ENCODE peak calls at places on chromosomes 16 and 17, in six cellular contexts. L is right atrium auricular region; D is mucosa of descending colon; O is neural progenitor cell; I is neuronal stem cell; W is effector memory CD4-positive, alpha-beta T cell. N is an unnamed sample.

GRCh38 chr16:8677481-8677880 is 3.1 kb downstream of the ABAT start:
- DNase-seq in D (no peak), I (no peak), O (no peak), W (no peak), L (no peak), N (no peak)

GRCh38 chr16:85894266-85894665 is 4.7 kb upstream of the IRF8 start:
- DNase-seq in I (no peak), D (peak; percentile 71), L (peak; percentile 36), W (no peak), O (no peak), N (no peak)

GRCh38 chr17:62807812-62808575 is at the start of gene MARCHF10:
- DNase-seq in I (peak; percentile 60), L (peak; percentile 30), W (no peak), O (peak; percentile 79), D (peak; percentile 40), N (peak; percentile 69)

GRCh38 chr16:67001726-67002125 is 13.3 kb downstream of the CES4A start:
- DNase-seq in L (no peak), I (no peak), W (no peak), D (no peak), O (no peak), N (no peak)

GRCh38 chr17:12982224-12982623 is 35.6 kb downstream of the ELAC2 start:
- DNase-seq in L (no peak), O (no peak), W (no peak), D (no peak), I (no peak), N (no peak)

GRCh38 chr16:50699345-50700159 is 6.1 kb downstream of the NOD2 start:
- DNase-seq in L (no peak), I (no peak), D (no peak), O (no peak), W (peak; percentile 54), N (no peak)

GRCh38 chr16:10870137-10870776 is 6.7 kb upstream of the CIITA start:
- DNase-seq in I (no peak), D (no peak), O (no peak), L (no peak), W (no peak), N (no peak)

GRCh38 chr16:54027126-54027922 is 259.3 kb downstream of the IRX3 start:
- DNase-seq in W (no peak), L (no peak), O (no peak), I (no peak), D (no peak), N (no peak)

GRCh38 chr17:7929158-7930029 is at the start of gene KCNAB3:
- DNase-seq in O (peak; percentile 95), L (no peak), I (peak; percentile 69), D (peak; percentile 52), W (peak; percentile 53), N (peak; percentile 82)

GRCh38 chr16:27458196-27458728 is 56.3 kb downstream of the IL21R start:
- DNase-seq in W (no peak), D (no peak), L (no peak), O (no peak), I (no peak), N (no peak)

GRCh38 chr17:63998050-63998720 is at the start of gene PRR29:
- DNase-seq in I (peak; percentile 79), O (peak; percentile 96), W (peak; percentile 63), L (no peak), D (peak; percentile 75), N (peak; percentile 93)

GRCh38 chr16:16093625-16094332 is 129.5 kb downstream of the ABCC6 start:
- DNase-seq in L (no peak), D (no peak), W (no peak), I (no peak), O (no peak), N (no peak)

GRCh38 chr16:3578610-3579551 is 1.7 kb upstream of the NLRC3 start:
- DNase-seq in O (no peak), D (peak; percentile 64), I (peak; percentile 27), W (no peak), L (no peak), N (no peak)

GRCh38 chr16:11414815-11415775 is 69.8 kb downstream of the RMI2 start:
- DNase-seq in L (no peak), D (no peak), W (no peak), I (no peak), O (peak; percentile 52), N (no peak)

GRCh38 chr17:7191571-7192270 is 12.6 kb upstream of the ASGR1 start:
- DNase-seq in L (no peak), O (peak; percentile 86), W (no peak), I (peak; percentile 73), D (no peak), N (peak; percentile 66)

GRCh38 chr16:74184839-74185238 is 111.8 kb upstream of the PSMD7 start:
- DNase-seq in I (no peak), O (no peak), L (no peak), W (no peak), D (no peak), N (no peak)

GRCh38 chr16:58109330-58109729 is 19.9 kb downstream of the CFAP20 start:
- DNase-seq in W (no peak), L (no peak), O (no peak), I (no peak), D (no peak), N (no peak)

GRCh38 chr17:29958947-29959657 is 17.7 kb downstream of the EFCAB5 start:
- DNase-seq in L (no peak), I (no peak), O (no peak), D (no peak), W (no peak), N (no peak)

GRCh38 chr16:27625050-27625697 is 75.2 kb downstream of the KATNIP start:
- DNase-seq in D (peak; percentile 57), L (no peak), W (no peak), O (no peak), I (no peak), N (peak; percentile 48)

GRCh38 chr16:3654249-3654991 is at the start of gene DNASE1:
- DNase-seq in W (peak; percentile 11), I (peak; percentile 51), D (peak; percentile 80), L (no peak), O (peak; percentile 63), N (peak; percentile 93)

GRCh38 chr16:6642271-6642670 is 690.4 kb upstream of the RBFOX1 start:
- DNase-seq in W (no peak), I (no peak), L (no peak), D (no peak), O (no peak), N (peak; percentile 7)

GRCh38 chr17:80751460-80752368 is 207.1 kb downstream of the RPTOR start:
- DNase-seq in D (no peak), O (peak; percentile 73), I (peak; percentile 30), W (no peak), L (no peak), N (no peak)

GRCh38 chr16:52997922-52998321 is 54.8 kb downstream of the CHD9NB start:
- DNase-seq in O (no peak), I (no peak), W (no peak), D (no peak), L (no peak), N (no peak)

DNA sequence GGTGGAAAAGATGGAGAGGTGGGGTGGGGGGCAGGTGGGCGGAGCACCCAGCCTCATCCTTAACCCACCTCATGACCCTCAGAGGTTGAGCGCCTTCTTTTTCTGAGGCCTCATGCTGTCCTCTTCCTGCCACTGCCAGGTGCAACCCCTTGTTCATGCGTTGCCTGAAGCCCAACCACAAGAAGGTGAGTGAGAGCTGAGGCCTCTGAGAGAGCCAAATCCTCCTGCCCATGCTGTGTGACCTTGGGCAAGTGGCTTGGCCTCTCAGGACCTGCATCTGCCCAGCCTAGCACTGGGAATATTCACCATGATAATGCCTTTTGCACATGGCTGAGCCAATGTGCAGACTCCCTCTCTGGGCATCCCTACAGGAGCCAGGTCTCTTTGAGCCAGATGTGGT is 32.1 kb downstream of the MYO15A start:
- DNase-seq in L (no peak), I (no peak), O (no peak), W (no peak), D (no peak), N (no peak)
- H3K4me1 ChIP-seq in L (peaks cover 4% of the 10 kb centered on the region), I (peaks cover 2% of the 10 kb centered on the region), O (peaks cover 3% of the 10 kb centered on the region), W (peaks cover 3% of the 10 kb centered on the region), D (no peaks in the 10 kb centered on the region), N (peaks cover 6% of the 10 kb centered on the region)

GRCh38 chr17:76273435-76273921 is 8.3 kb downstream of the UBALD2 start:
- DNase-seq in L (no peak), I (no peak), D (peak; percentile 45), W (no peak), O (no peak), N (no peak)

GRCh38 chr17:76272541-76273434 is 7.6 kb downstream of the UBALD2 start:
- DNase-seq in W (peak; percentile 23), I (no peak), L (no peak), O (no peak), D (peak; percentile 42), N (no peak)

GRCh38 chr17:76270127-76270592 is 5.0 kb downstream of the UBALD2 start:
- DNase-seq in L (no peak), D (no peak), I (no peak), W (no peak), O (no peak), N (no peak)

GRCh38 chr17:76270770-76271668 is 5.9 kb downstream of the UBALD2 start:
- DNase-seq in D (peak; percentile 41), L (no peak), O (no peak), W (no peak), I (no peak), N (no peak)

GRCh38 chr17:76271669-76272540 is 6.8 kb downstream of the UBALD2 start:
- DNase-seq in D (peak; percentile 78), O (no peak), I (no peak), L (no peak), W (peak; percentile 55), N (no peak)
- H3K4me1 ChIP-seq in D (peaks cover 56% of the 10 kb centered on the region), O (peaks cover 24% of the 10 kb centered on the region), I (peaks cover 19% of the 10 kb centered on the region), L (peaks cover 73% of the 10 kb centered on the region), W (peaks cover 71% of the 10 kb centered on the region), N (peaks cover 22% of the 10 kb centered on the region)

DNA sequence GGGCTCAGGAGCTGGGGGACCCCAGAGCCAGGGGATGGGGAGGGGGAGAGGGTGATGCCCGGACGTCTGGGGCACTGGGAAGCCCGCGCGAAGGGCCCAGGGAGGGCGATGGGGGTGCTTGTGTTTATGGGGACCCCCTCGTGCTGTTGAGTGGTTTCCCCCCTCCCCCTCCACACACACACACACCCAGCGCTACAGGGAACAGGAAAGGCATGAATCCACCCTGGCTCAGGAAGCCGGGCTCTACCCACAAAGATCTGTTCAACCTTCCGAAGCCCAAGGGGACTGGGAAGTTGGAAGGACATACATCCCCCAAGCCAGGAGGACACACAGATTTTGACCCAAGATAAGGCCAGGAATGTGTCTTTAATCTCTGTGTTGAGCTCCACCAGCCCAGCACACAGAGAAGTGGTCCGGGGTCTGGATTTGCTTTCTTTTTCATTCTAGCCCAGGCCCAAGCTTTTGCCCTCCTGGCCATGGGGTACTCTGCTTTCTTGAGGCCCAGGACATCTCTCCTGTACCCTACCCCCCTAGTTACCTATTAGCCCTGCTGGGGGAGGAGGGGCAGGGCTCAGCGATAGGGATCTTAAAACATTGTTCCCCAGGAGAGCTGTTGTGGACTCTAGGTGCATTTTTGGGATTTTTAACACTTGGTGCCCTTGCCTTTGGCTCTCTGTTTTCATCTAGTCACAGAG is 1.2 kb downstream of the UBALD2 start:
- DNase-seq in L (no peak), O (no peak), W (no peak), I (no peak), D (peak; percentile 42), N (peak; percentile 57)
- H3K4me1 ChIP-seq in L (peaks cover 68% of the 10 kb centered on the region), O (peaks cover 24% of the 10 kb centered on the region), W (peaks cover 48% of the 10 kb centered on the region), I (peaks cover 21% of the 10 kb centered on the region), D (peaks cover 78% of the 10 kb centered on the region), N (peaks cover 29% of the 10 kb centered on the region)

DNA sequence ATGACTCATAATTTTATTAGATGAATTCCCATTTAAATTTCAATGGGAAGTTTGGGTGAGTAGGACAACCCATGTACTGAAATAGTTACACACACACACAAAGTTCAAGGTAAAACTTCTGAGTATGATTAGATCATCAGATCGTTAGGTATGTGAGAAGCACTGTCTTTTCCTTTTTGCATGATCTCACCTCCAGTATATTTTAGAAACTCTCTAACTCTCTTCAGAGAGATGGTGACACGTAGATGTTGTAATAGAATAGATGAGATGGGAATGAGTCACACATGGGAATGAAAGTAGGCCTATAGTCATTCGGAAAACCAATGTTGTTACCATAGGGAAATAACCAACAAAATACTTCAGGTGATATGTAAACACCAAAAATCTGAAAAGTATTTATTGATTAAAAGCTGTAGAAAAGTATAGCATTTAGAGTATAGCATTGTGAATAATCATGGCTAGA is 22.2 kb downstream of the KRT23 start:
- DNase-seq in L (no peak), O (no peak), I (no peak), W (no peak), D (no peak), N (peak; percentile 49)
- H3K4me1 ChIP-seq in L (no peaks in the 10 kb centered on the region), O (peaks cover 6% of the 10 kb centered on the region), I (peaks cover 3% of the 10 kb centered on the region), W (no peaks in the 10 kb centered on the region), D (no peaks in the 10 kb centered on the region), N (peaks cover 6% of the 10 kb centered on the region)